ENCODE peak calls at places on chromosomes 11 and 22, in five cellular contexts. T, V, O, B and P are unnamed samples.

GRCh38 chr11:34806875-34807274 is 109.3 kb downstream of the APIP start:
- DNase-seq in T (no peak), V (no peak), O (no peak), B (no peak), P (no peak)

GRCh38 chr11:110857885-110858555 is 145.8 kb upstream of the ARHGAP20 start:
- DNase-seq in T (peak; percentile 30), V (no peak), O (peak; percentile 24), B (peak; percentile 38), P (no peak)

GRCh38 chr11:16356057-16356750 is at the start of gene SOX6:
- DNase-seq in T (peak; percentile 52), V (no peak), O (no peak), B (no peak), P (peak; percentile 47)

GRCh38 chr11:104944080-104944479 is 24.3 kb downstream of the CASP4 start:
- DNase-seq in T (no peak), V (no peak), O (no peak), B (no peak), P (no peak)

GRCh38 chr22:29071261-29072045 is 1.4 kb upstream of the KREMEN1 start:
- DNase-seq in T (peak; percentile 82), V (peak; percentile 41), O (peak; percentile 20), B (peak; percentile 78), P (peak; percentile 78)

GRCh38 chr11:6351782-6352181 is 31.5 kb upstream of the CAVIN3 start:
- DNase-seq in T (no peak), V (no peak), O (no peak), B (no peak), P (no peak)

GRCh38 chr11:45704635-45705034 is 39.2 kb upstream of the CHST1 start:
- DNase-seq in T (no peak), V (no peak), O (no peak), B (no peak), P (no peak)

GRCh38 chr22:41561335-41561734 is 525 bp downstream of the CSDC2 start:
- DNase-seq in T (peak; percentile 27), V (no peak), O (no peak), B (no peak), P (no peak)

GRCh38 chr11:111733655-111734088 is 32.5 kb downstream of the PPP2R1B start:
- DNase-seq in T (no peak), V (no peak), O (no peak), B (no peak), P (no peak)

GRCh38 chr22:32539631-32540449 is 65.2 kb downstream of the FBXO7 start:
- DNase-seq in T (peak; percentile 72), V (no peak), O (no peak), B (peak; percentile 44), P (no peak)

GRCh38 chr11:33735426-33736147 is 636 bp downstream of the CD59 start:
- DNase-seq in T (peak; percentile 48), V (peak; percentile 41), O (no peak), B (peak; percentile 71), P (peak; percentile 62)

GRCh38 chr11:47863189-47863892 is 15.2 kb upstream of the NUP160 start:
- DNase-seq in T (peak; percentile 24), V (no peak), O (no peak), B (no peak), P (no peak)

GRCh38 chr11:70883973-70884688 is 368.2 kb downstream of the SHANK2 start:
- DNase-seq in T (no peak), V (no peak), O (no peak), B (no peak), P (no peak)

GRCh38 chr11:77267910-77268309 is 33.6 kb downstream of the GDPD4 start:
- DNase-seq in T (no peak), V (no peak), O (no peak), B (no peak), P (no peak)

GRCh38 chr11:81497202-81497804 is 1236.4 kb downstream of the FAM181B start:
- DNase-seq in T (peak; percentile 59), V (no peak), O (peak; percentile 65), B (peak; percentile 22), P (peak; percentile 69)

GRCh38 chr11:87122852-87123251 is 85.1 kb downstream of the TMEM135 start:
- DNase-seq in T (no peak), V (no peak), O (no peak), B (no peak), P (no peak)

GRCh38 chr11:86478348-86478747 is 103.7 kb downstream of the CCDC81 start:
- DNase-seq in T (no peak), V (no peak), O (no peak), B (no peak), P (no peak)

GRCh38 chr22:37186997-37187522 is 987 bp downstream of the C1QTNF6 start:
- DNase-seq in T (no peak), V (no peak), O (no peak), B (no peak), P (no peak)

GRCh38 chr22:20559174-20559760 is 51.9 kb downstream of the MED15 start:
- DNase-seq in T (no peak), V (no peak), O (no peak), B (no peak), P (no peak)

GRCh38 chr11:10488121-10488580 is 33.1 kb downstream of the AMPD3 start:
- DNase-seq in T (no peak), V (no peak), O (peak; percentile 88), B (peak; percentile 56), P (no peak)

GRCh38 chr22:42994276-42994916 is 20.6 kb downstream of the PACSIN2 start:
- DNase-seq in T (no peak), V (no peak), O (no peak), B (no peak), P (no peak)
- H3K4me3 ChIP-seq in T (no peak overlapping the region), V (no peak overlapping the region), O (peak overlapping the region; percentile 54), B (peak overlapping the region; percentile 12), P (peak overlapping the region; percentile 28)

GRCh38 chr11:115579181-115579825 is 75.1 kb upstream of the CADM1 start:
- DNase-seq in T (no peak), V (no peak), O (peak; percentile 8), B (no peak), P (no peak)
- TF ChIP-seq CTCF in T (no peak), V (no peak), O (no peak), B (no peak), P (no peak)

GRCh38 chr11:128507936-128508335 is 79.4 kb downstream of the ETS1 start:
- DNase-seq in T (no peak), V (no peak), O (no peak), B (no peak), P (no peak)
- H3K4me1 ChIP-seq in T (peaks cover 43% of the 10 kb centered on the region), V (peaks cover 11% of the 10 kb centered on the region), O (peaks cover 79% of the 10 kb centered on the region), B (peaks cover under 1% of the 10 kb centered on the region), P (no peaks in the 10 kb centered on the region)

DNA sequence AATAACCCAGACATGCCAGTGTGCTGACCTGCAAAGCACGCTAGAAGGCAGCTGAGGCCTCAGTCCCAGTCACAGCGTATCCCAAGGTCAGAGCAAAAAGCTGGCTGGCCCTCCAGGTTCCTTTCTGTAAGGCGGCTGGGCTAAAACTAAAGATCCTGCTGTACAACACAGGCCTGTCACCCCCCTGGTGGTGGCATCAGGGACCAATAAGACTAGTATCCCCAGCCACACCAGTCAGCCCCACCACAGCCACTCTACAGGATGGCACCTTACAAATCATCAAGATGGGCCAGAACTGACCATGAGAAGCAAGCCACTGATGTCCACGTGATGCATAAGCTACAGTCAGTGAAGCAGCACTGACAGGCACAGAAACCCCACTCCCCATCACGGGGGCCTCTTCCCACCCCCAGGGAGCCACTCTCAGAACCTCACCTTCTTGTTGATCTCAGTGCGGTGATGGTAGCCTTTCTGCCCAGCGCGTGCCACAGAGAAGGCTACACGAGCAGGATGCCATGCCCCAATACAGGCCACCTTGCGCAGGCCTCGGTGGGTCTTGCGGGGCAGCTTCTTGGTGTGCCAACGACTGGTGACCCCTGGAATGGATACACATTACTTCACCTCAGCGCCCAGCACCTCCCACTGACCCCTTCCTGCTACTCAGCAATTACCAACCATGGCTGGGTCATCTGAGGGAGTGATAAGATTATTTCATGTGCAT is 5.0 kb downstream of the RPL3 start:
- DNase-seq in T (no peak), V (no peak), O (no peak), B (no peak), P (no peak)
- H3K4me3 ChIP-seq in T (no peak overlapping the region), V (no peak overlapping the region), O (no peak overlapping the region), B (no peak overlapping the region), P (no peak overlapping the region)

GRCh38 chr22:24706732-24707476 is 67.6 kb downstream of the PIWIL3 start:
- DNase-seq in T (no peak), V (no peak), O (no peak), B (no peak), P (no peak)

GRCh38 chr22:24706050-24706449 is 68.5 kb downstream of the PIWIL3 start:
- DNase-seq in T (no peak), V (no peak), O (no peak), B (no peak), P (peak; percentile 53)

GRCh38 chr22:24707477-24707816 is 67.1 kb downstream of the PIWIL3 start:
- DNase-seq in T (no peak), V (no peak), O (no peak), B (peak; percentile 32), P (no peak)

GRCh38 chr22:24699861-24700260 is 74.7 kb downstream of the PIWIL3 start:
- DNase-seq in T (no peak), V (no peak), O (no peak), B (no peak), P (no peak)

GRCh38 chr22:24703101-24703500 is 71.4 kb downstream of the PIWIL3 start:
- DNase-seq in T (peak; percentile 56), V (no peak), O (no peak), B (peak; percentile 28), P (no peak)
- TF ChIP-seq CTCF in T (no peak), V (no peak), O (no peak), B (no peak), P (no peak)

DNA sequence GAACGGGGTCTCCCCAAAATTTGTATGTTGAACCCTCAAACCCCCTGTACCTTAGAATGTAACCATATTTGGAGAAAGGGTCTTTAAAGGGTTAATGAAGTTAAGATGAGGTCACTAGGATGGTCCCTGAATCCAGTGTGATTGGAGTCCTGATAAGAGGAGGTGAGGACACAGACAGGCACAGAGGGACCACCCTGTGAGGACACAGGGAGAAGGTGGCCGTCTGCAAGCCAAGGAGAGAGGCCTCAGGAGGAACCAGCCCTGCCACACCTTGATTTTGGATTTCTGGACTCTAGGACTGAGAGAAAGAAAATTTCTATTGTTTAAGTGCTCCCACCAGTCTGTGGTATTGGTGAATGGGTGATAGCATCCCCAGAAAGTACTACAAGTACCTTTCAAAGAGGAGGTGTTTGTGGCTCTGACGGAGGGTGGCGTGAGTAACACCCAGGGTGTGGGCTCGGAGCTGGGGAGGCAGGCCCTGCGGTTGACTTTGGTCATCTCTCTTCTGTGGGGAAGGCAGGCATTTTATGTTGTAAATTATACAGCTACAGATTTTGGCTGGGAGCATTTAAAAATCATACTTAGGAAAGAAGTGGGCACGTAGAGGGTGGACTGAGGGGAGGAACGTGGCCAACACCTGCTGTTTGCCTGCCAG is 13.8 kb downstream of the MRGPRF start:
- DNase-seq in T (no peak), V (peak; percentile 7), O (no peak), B (peak; percentile 12), P (no peak)
- H3K4me1 ChIP-seq in T (no peaks in the 10 kb centered on the region), V (no peaks in the 10 kb centered on the region), O (no peaks in the 10 kb centered on the region), B (no peaks in the 10 kb centered on the region), P (no peaks in the 10 kb centered on the region)